ENCODE peak calls at places on chromosomes 3 and 15, in six cellular contexts. L is stomach, Q is lower lobe of right lung, Z is SK-N-SH, W is substantia nigra, N is GM23338. T is an unnamed sample.

GRCh38 chr3:169171739-169172138 is 491.8 kb downstream of the MECOM start:
- DNase-seq in Z (no peak), L (no peak), N (no peak), Q (no peak), W (no peak), T (no peak)

GRCh38 chr3:180932819-180933218 is 20.3 kb downstream of the FXR1 start:
- DNase-seq in Z (no peak), W (no peak), Q (no peak), L (no peak), N (no peak), T (no peak)

GRCh38 chr3:39250116-39250747 is 29.6 kb downstream of the CX3CR1 start:
- DNase-seq in L (no peak), Q (no peak), Z (no peak), N (no peak), W (no peak), T (no peak)

GRCh38 chr3:34073961-34074360 is 275.5 kb downstream of the PDCD6IP start:
- DNase-seq in Q (no peak), N (no peak), W (no peak), L (no peak), Z (no peak), T (no peak)

GRCh38 chr3:110193114-110193513 is 855.8 kb upstream of the DPPA4 start:
- DNase-seq in Z (no peak), Q (no peak), N (no peak), W (no peak), L (no peak), T (no peak)

GRCh38 chr15:73900129-73900712 is 26.0 kb upstream of the LOXL1 start:
- DNase-seq in L (no peak), Q (no peak), Z (no peak), W (no peak), N (no peak), T (no peak)

GRCh38 chr15:27399236-27399635 is 428.3 kb downstream of the GABRG3 start:
- DNase-seq in Q (no peak), N (no peak), W (no peak), L (no peak), Z (no peak), T (no peak)

GRCh38 chr3:174046311-174046710 is 648.8 kb downstream of the NLGN1 start:
- DNase-seq in Z (no peak), W (no peak), N (no peak), Q (no peak), L (no peak), T (no peak)

GRCh38 chr3:196080997-196081833 is 675 bp downstream of the TFRC start:
- DNase-seq in L (peak; percentile 76), Q (peak; percentile 84), Z (peak; percentile 78), W (peak; percentile 30), N (peak; percentile 69), T (peak; percentile 61)

GRCh38 chr15:33084661-33085060 is 109.9 kb downstream of the FMN1 start:
- DNase-seq in Q (no peak), N (no peak), L (no peak), Z (no peak), W (no peak), T (no peak)

GRCh38 chr3:71710906-71711494 is 14.2 kb downstream of the EIF4E3 start:
- DNase-seq in Q (no peak), W (no peak), L (no peak), Z (peak; percentile 72), N (peak; percentile 83), T (peak; percentile 59)

GRCh38 chr3:171776411-171776810 is 33.9 kb downstream of the PLD1 start:
- DNase-seq in Z (no peak), N (no peak), W (no peak), Q (no peak), L (no peak), T (no peak)

GRCh38 chr3:182803006-182803405 is 9.7 kb downstream of the ATP11B start:
- DNase-seq in Q (no peak), Z (no peak), W (no peak), N (no peak), L (no peak), T (no peak)

GRCh38 chr3:45180051-45180450 is 33.9 kb upstream of the CDCP1 start:
- DNase-seq in W (no peak), L (no peak), Z (no peak), Q (no peak), N (no peak), T (no peak)

GRCh38 chr3:114449271-114450007 is 155.6 kb downstream of the TIGIT start:
- DNase-seq in W (no peak), Q (no peak), Z (no peak), N (no peak), L (no peak), T (no peak)

GRCh38 chr3:131036200-131036816 is 9.6 kb downstream of the NEK11 start:
- DNase-seq in L (no peak), Z (no peak), Q (no peak), N (no peak), W (no peak), T (no peak)

GRCh38 chr15:24956131-24956838 is 1.5 kb downstream of the SNRPN start:
- DNase-seq in L (peak; percentile 74), W (peak; percentile 62), Z (peak; percentile 79), N (peak; percentile 81), Q (peak; percentile 86), T (peak; percentile 67)

GRCh38 chr15:79459666-79460065 is 27.5 kb downstream of the MINAR1 start:
- DNase-seq in Z (no peak), Q (no peak), L (no peak), W (no peak), N (no peak), T (no peak)

GRCh38 chr15:85298941-85299340 is 81.5 kb upstream of the AKAP13 start:
- DNase-seq in Z (no peak), Q (no peak), N (no peak), W (no peak), L (no peak), T (no peak)

GRCh38 chr3:48178072-48178471 is 10.1 kb downstream of the CDC25A start:
- DNase-seq in Z (no peak), Q (no peak), W (no peak), N (no peak), L (no peak), T (no peak)

GRCh38 chr3:48184299-48184698 is 3.9 kb downstream of the CDC25A start:
- DNase-seq in Q (no peak), Z (no peak), L (no peak), N (no peak), W (no peak), T (no peak)

GRCh38 chr3:48180021-48180420 is 8.2 kb downstream of the CDC25A start:
- DNase-seq in W (no peak), N (no peak), Q (no peak), Z (no peak), L (no peak), T (no peak)

GRCh38 chr3:48185129-48185528 is 3.1 kb downstream of the CDC25A start:
- DNase-seq in Q (no peak), L (no peak), N (no peak), W (no peak), Z (no peak), T (no peak)

GRCh38 chr3:48180530-48181253 is 7.5 kb downstream of the CDC25A start:
- DNase-seq in W (no peak), L (no peak), Q (no peak), Z (no peak), N (no peak), T (no peak)
- H3K27ac ChIP-seq in W (no peak overlapping the region), L (no peak overlapping the region), Q (no peak overlapping the region), Z (no peak overlapping the region), N (no peak overlapping the region), T (no peak overlapping the region)

GRCh38 chr15:70093481-70094309 is 4.0 kb downstream of the TLE3 start:
- DNase-seq in N (peak; percentile 79), L (peak; percentile 85), Z (no peak), Q (no peak), W (no peak), T (no peak)

GRCh38 chr15:70091649-70092461 is 5.9 kb downstream of the TLE3 start:
- DNase-seq in N (no peak), Z (peak; percentile 81), L (peak; percentile 67), Q (no peak), W (no peak), T (no peak)

GRCh38 chr15:70093070-70093469 is 4.6 kb downstream of the TLE3 start:
- DNase-seq in N (no peak), Q (no peak), W (no peak), L (no peak), Z (no peak), T (no peak)

GRCh38 chr15:70090436-70091291 is 7.1 kb downstream of the TLE3 start:
- DNase-seq in Q (no peak), L (no peak), N (peak; percentile 51), W (no peak), Z (no peak), T (no peak)

GRCh38 chr15:70092462-70092850 is 5.3 kb downstream of the TLE3 start:
- DNase-seq in Z (no peak), W (no peak), L (no peak), Q (no peak), N (no peak), T (no peak)
- H3K27ac ChIP-seq in Z (peak overlapping the region; percentile 86), W (no peak overlapping the region), L (peak overlapping the region; percentile 99), Q (no peak overlapping the region), N (no peak overlapping the region), T (no peak overlapping the region)

DNA sequence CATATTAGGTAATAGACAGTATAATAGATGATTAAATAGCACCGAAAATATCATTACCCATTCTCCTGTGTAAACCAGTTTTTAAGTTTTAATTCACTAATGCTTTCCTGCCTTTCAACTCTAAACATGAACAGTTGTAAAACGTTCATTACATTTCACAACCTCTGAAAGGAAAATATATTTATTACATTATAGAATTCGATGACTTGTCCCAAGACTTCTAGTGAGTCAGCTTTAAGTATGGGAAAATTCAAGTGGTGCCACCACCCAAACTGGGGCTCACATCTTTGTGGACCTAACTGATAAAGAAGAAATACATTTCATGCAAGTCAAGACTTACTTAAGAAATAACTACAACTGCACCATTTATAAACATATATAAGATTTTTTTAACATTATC is 2.0 kb downstream of the TRIM59 start:
- DNase-seq in L (no peak), Q (no peak), Z (no peak), W (no peak), N (no peak), T (no peak)
- H3K27ac ChIP-seq in L (no peak overlapping the region), Q (no peak overlapping the region), Z (peak overlapping the region; percentile 30), W (no peak overlapping the region), N (no peak overlapping the region), T (no peak overlapping the region)

GRCh38 chr3:70071138-70071537 is 71.6 kb downstream of the SAMMSON start:
- DNase-seq in W (no peak), N (no peak), Q (no peak), L (no peak), Z (no peak), T (no peak)

GRCh38 chr3:70072180-70072579 is 72.6 kb downstream of the SAMMSON start:
- DNase-seq in L (peak; percentile 59), W (no peak), N (no peak), Z (no peak), Q (no peak), T (no peak)

GRCh38 chr3:70072754-70073153 is 73.2 kb downstream of the SAMMSON start:
- DNase-seq in W (no peak), N (peak; percentile 10), Q (no peak), Z (no peak), L (no peak), T (no peak)

GRCh38 chr3:70067860-70068479 is 68.4 kb downstream of the SAMMSON start:
- DNase-seq in W (no peak), L (no peak), Z (no peak), Q (no peak), N (no peak), T (no peak)

GRCh38 chr3:70069557-70069956 is 70.0 kb downstream of the SAMMSON start:
- DNase-seq in N (no peak), L (no peak), Z (no peak), W (no peak), Q (no peak), T (no peak)
- H3K27ac ChIP-seq in N (no peak overlapping the region), L (peak overlapping the region; percentile 54), Z (no peak overlapping the region), W (no peak overlapping the region), Q (no peak overlapping the region), T (no peak overlapping the region)

GRCh38 chr3:52090620-52091468 is 34.5 kb upstream of the DUSP7 start:
- DNase-seq in Q (peak; percentile 37), N (peak; percentile 41), W (no peak), Z (no peak), L (no peak), T (no peak)
- H3K27ac ChIP-seq in Q (peak overlapping the region; percentile 78), N (no peak overlapping the region), W (peak overlapping the region; percentile 80), Z (peak overlapping the region; percentile 53), L (peak overlapping the region; percentile 38), T (no peak overlapping the region)

T was measured in CD4-positive, alpha-beta memory T cell.